ENCODE peak calls at places on chromosomes 11 and 22, in ten cellular contexts. C is DND-41, D is HepG2, L is PC-3, Y is hepatocyte, W is fibroblast of lung, A is GM23248, U is GM23338, F is PC-9, R is astrocyte. N is an unnamed sample. For H4K20me1 and H3K4me1, the result is how much of the 10 kb centered on the place peaks cover.

GRCh38 chr11:32374261-32374711 is 61.1 kb downstream of the WT1 start:
- DNase-seq in F (peak), L (peak), A (peak), W (no peak), D (peak), R (no peak), Y (peak), C (peak), U (peak), N (no peak)

GRCh38 chr11:102452461-102453285 is at the start of gene TMEM123:
- DNase-seq in R (peak), D (peak), C (peak), A (peak), L (peak), U (peak), W (peak), Y (peak), F (peak), N (peak)

GRCh38 chr11:83782329-83782728 is 496.2 kb upstream of the CCDC90B start:
- DNase-seq in Y (no peak), L (no peak), A (no peak), D (no peak), C (no peak), W (no peak), R (no peak), U (no peak), F (no peak), N (no peak)

GRCh38 chr11:93020248-93021088 is 51.0 kb downstream of the MTNR1B start:
- DNase-seq in A (peak), D (no peak), W (peak), L (peak), U (no peak), C (no peak), F (peak), Y (no peak), R (peak), N (peak)

GRCh38 chr22:43133401-43133800 is 9.8 kb downstream of the MCAT start:
- DNase-seq in C (no peak), L (no peak), U (no peak), D (no peak), Y (no peak), F (no peak), W (no peak), R (no peak), A (no peak), N (no peak)

GRCh38 chr11:69726019-69726418 is 22.2 kb upstream of the FGF19 start:
- DNase-seq in Y (no peak), F (peak), D (no peak), W (no peak), C (no peak), A (no peak), L (no peak), R (no peak), U (no peak), N (no peak)

GRCh38 chr11:132448334-132448995 is 1078.0 kb downstream of the NTM start:
- DNase-seq in W (peak), L (no peak), C (peak), U (peak), R (peak), F (no peak), A (peak), Y (no peak), D (no peak), N (no peak)

GRCh38 chr11:84612645-84613044 is 1014.5 kb downstream of the DLG2 start:
- DNase-seq in R (no peak), L (peak), U (no peak), F (no peak), W (no peak), D (no peak), C (no peak), A (no peak), Y (no peak), N (no peak)

GRCh38 chr11:120652705-120653335 is 141.3 kb downstream of the GRIK4 start:
- DNase-seq in C (peak), D (no peak), R (no peak), W (peak), L (peak), U (peak), A (peak), F (no peak), Y (no peak), N (no peak)

GRCh38 chr22:24805790-24806662 is at the start of gene SGSM1:
- DNase-seq in C (no peak), W (peak), F (peak), D (peak), L (peak), Y (peak), U (peak), A (peak), R (peak), N (peak)

GRCh38 chr11:70661763-70662501 is 263.6 kb downstream of the CTTN start:
- DNase-seq in C (no peak), R (peak), Y (no peak), D (no peak), L (no peak), A (peak), W (peak), U (peak), F (no peak), N (peak)

GRCh38 chr11:119190531-119190930 is 5.3 kb downstream of the NHERF4 start:
- DNase-seq in Y (no peak), U (no peak), D (no peak), L (no peak), A (no peak), W (no peak), C (no peak), R (no peak), F (no peak), N (no peak)

GRCh38 chr11:134037093-134037908 is 31.6 kb upstream of the JAM3 start:
- DNase-seq in A (peak), W (peak), U (peak), F (no peak), D (no peak), C (peak), Y (peak), R (peak), L (peak), N (peak)

GRCh38 chr11:109734602-109735001 is 312.6 kb downstream of the C11orf87 start:
- DNase-seq in Y (no peak), C (no peak), R (peak), L (no peak), D (no peak), A (no peak), F (no peak), W (peak), U (no peak), N (no peak)

GRCh38 chr11:47545298-47545697 is 7.6 kb downstream of the CELF1 start:
- DNase-seq in F (no peak), R (no peak), C (no peak), L (no peak), U (no peak), D (no peak), Y (no peak), A (no peak), W (no peak), N (no peak)

GRCh38 chr11:119316729-119317591 is at the start of gene MCAM:
- DNase-seq in A (peak), R (no peak), Y (peak), F (peak), U (peak), D (peak), C (peak), L (peak), W (peak), N (peak)

GRCh38 chr11:121351089-121351488 is 58.5 kb downstream of the SC5D start:
- DNase-seq in Y (no peak), D (no peak), F (no peak), A (no peak), L (no peak), U (no peak), C (no peak), R (no peak), W (no peak), N (no peak)

GRCh38 chr22:27668828-27669797 is 132.4 kb downstream of the MN1 start:
- DNase-seq in U (peak), Y (peak), A (peak), W (peak), D (peak), C (no peak), R (peak), L (peak), F (peak), N (no peak)

GRCh38 chr11:124746621-124747243 is 5.3 kb downstream of the VSIG2 start:
- DNase-seq in L (peak), U (peak), A (peak), C (no peak), F (peak), W (peak), R (peak), Y (peak), D (peak), N (peak)
- TF ChIP-seq EZH2 in L (no peak), U (peak), A (no peak), C (no peak), F (no peak), W (no peak), R (no peak), Y (no peak), D (no peak), N (no peak)

GRCh38 chr22:32655068-32655467 is 146.4 kb upstream of the TIMP3 start:
- DNase-seq in U (no peak), W (no peak), L (no peak), F (no peak), D (no peak), C (no peak), R (no peak), A (no peak), Y (no peak), N (no peak)
- H4K20me1 ChIP-seq in U (under half), W (under half), L (under half), F (under half), D (under half), C (under half), R (under half), A (under half), Y (under half), N (under half)

GRCh38 chr11:128735935-128736610 is 42.2 kb downstream of the FLI1 start:
- DNase-seq in A (no peak), R (no peak), C (no peak), U (no peak), W (no peak), F (no peak), Y (no peak), L (no peak), D (no peak), N (no peak)

GRCh38 chr11:128734439-128735224 is 40.8 kb downstream of the FLI1 start:
- DNase-seq in A (no peak), L (no peak), C (no peak), D (no peak), F (no peak), R (no peak), U (no peak), W (no peak), Y (no peak), N (no peak)

GRCh38 chr11:128732471-128733277 is 38.8 kb downstream of the FLI1 start:
- DNase-seq in F (no peak), Y (no peak), D (no peak), A (no peak), R (no peak), C (no peak), W (no peak), L (no peak), U (no peak), N (no peak)

GRCh38 chr11:128731041-128731663 is 37.3 kb downstream of the FLI1 start:
- DNase-seq in R (no peak), L (peak), W (no peak), F (no peak), D (no peak), Y (no peak), A (no peak), C (no peak), U (no peak), N (no peak)

GRCh38 chr11:128733440-128734115 is 39.7 kb downstream of the FLI1 start:
- DNase-seq in A (no peak), D (no peak), W (peak), U (peak), Y (no peak), F (no peak), C (no peak), L (no peak), R (peak), N (no peak)
- H3K4me1 ChIP-seq in A (under half), D (under half), W (under half), U (half or more), Y (under half), F (under half), C (half or more), L (under half), R (under half), N (under half)

DNA sequence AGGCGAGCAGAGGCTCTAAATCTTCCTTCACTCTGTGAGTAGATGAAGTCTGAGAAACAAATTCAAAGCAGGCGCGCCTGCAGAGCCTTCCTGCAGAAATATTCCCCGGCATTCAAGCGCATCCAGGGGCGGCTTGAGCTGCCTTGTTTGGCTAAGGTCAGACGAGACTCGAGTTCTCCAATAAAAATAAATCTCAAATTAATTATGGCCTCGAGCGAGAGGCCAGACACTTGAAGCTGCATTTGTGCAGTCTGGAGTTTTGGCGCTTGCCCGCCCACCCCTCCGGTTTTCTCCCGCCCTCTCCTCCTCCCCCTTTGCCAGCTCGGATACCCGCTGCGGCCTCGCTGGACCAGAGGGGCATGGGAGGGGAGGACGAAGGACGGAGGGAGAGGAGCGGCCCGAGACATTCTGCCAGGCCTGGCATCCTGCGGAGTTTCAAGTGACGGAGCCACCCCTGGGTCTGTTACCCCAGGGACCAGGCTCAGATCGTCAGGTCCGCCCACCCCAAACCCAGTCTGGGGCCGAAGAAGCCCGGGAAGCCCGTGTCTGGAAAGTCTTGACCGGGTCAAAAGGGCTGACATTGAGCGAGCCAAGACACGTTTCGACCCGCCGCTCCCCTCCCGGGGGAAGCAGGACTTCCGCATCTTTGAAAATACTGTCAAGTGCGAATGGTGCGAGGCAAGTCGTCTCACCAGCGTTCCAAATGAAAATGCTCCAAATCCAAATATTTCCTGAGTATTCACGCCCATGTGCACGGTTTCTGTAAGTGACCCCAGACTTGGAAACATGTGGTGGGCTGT is 3.7 kb upstream of the FLI1 start:
- DNase-seq in W (no peak), Y (no peak), L (no peak), A (peak), D (no peak), U (peak), F (no peak), R (no peak), C (no peak), N (no peak)
- TF ChIP-seq EZH2 in W (no peak), Y (peak), L (no peak), A (no peak), D (no peak), U (peak), F (no peak), R (peak), C (no peak), N (no peak)

GRCh38 chr22:17949926-17950473 is 74.4 kb downstream of the MICAL3 start:
- DNase-seq in A (peak), D (no peak), C (no peak), U (no peak), R (no peak), Y (no peak), L (peak), W (no peak), F (no peak), N (no peak)
- H4K20me1 ChIP-seq in A (under half), D (under half), C (half or more), U (under half), R (half or more), Y (under half), L (under half), W (under half), F (under half), N (under half)

GRCh38 chr11:64858467-64859401 is 14.3 kb upstream of the CDC42BPG start:
- DNase-seq in R (no peak), C (peak), F (no peak), D (no peak), W (no peak), L (peak), Y (no peak), U (no peak), A (no peak), N (no peak)
- H3K4me1 ChIP-seq in R (under half), C (half or more), F (half or more), D (half or more), W (half or more), L (half or more), Y (under half), U (under half), A (under half), N (under half)

DNA sequence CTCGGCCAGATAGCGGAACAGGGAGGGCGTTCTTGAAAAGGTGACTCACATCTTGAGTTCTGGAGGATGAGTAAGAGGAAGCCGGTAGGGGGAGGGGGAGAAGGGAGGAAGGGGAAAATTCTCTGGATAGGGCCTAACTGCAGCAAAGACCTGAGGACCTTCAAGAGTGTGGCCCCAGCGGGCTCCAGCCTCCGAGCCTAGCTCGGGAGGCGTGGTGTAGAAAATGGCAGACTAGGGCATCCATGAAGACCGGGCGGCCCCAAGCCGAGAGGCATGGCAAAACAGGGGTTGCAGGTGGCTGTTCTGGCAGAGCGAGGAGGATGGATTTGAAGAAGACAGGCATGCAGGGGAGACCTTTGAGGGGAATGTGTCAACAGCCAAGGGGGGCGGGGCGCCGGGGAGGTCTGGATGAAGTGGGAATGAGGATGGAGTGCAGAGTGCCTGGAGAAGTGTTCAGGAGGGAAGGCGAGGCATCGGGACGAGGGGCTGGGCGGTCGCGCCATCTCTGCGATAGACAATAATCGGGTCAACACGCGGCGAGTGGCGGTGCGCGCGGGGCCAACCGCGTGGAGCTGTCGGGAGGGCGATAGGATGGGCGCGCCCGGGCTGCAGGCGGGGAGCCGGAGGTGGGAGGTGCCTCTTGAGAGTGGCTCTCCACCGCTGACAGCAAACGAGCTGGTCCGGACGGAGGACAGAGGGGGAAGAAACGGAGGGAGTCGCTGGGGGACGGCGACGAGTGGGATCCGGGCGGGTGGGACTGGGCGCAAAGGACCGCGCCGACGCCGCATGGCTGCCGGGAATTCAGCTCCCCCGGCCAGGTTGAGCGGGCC is 40.0 kb upstream of the CREB3L1 start:
- DNase-seq in F (peak), C (no peak), A (peak), U (peak), W (peak), R (peak), D (no peak), Y (peak), L (peak), N (peak)
- TF ChIP-seq EZH2 in F (no peak), C (no peak), A (no peak), U (no peak), W (no peak), R (no peak), D (no peak), Y (no peak), L (no peak), N (no peak)

DNA sequence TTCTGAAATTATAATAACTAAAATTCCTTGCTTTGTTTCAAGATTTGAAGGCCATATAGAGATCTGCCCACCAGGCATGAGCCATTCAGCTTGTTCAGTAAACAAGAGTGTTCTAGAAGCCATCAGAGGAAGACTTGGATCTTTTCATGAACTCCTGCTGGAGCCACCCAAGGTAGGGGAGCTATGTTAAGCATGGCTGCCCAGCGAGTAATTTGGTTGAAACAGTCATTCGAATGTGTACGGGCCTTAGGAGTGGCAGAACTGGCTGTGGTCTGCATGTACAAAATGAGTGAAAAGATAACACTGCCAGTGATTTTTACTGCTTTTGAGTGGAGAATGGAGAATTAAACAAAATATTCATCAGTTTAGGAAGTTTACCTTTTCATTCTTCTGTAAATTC is 103.7 kb downstream of the PPP6R3 start:
- DNase-seq in D (no peak), Y (no peak), A (no peak), L (no peak), U (no peak), C (no peak), W (no peak), R (no peak), F (no peak), N (no peak)
- H4K20me1 ChIP-seq in D (under half), Y (under half), A (under half), L (under half), U (under half), C (under half), W (under half), R (under half), F (under half), N (under half)

GRCh38 chr22:49718396-49718795 is 109.3 kb downstream of the BRD1 start:
- DNase-seq in Y (no peak), R (no peak), W (no peak), U (no peak), F (no peak), L (no peak), C (no peak), D (no peak), A (no peak), N (no peak)
- H3K4me1 ChIP-seq in Y (under half), R (under half), W (under half), U (under half), F (under half), L (under half), C (under half), D (under half), A (under half), N (under half)

GRCh38 chr11:72244317-72245231 is 598 bp upstream of the PHOX2A start:
- DNase-seq in R (no peak), A (no peak), C (no peak), F (no peak), W (no peak), U (peak), D (no peak), Y (no peak), L (no peak), N (no peak)

GRCh38 chr11:72243173-72243566 is 806 bp downstream of the PHOX2A start:
- DNase-seq in L (no peak), F (no peak), A (no peak), W (no peak), C (no peak), U (no peak), D (no peak), R (no peak), Y (no peak), N (no peak)

GRCh38 chr11:72242141-72242540 is 1.8 kb downstream of the PHOX2A start:
- DNase-seq in Y (no peak), W (no peak), A (no peak), L (no peak), R (no peak), F (no peak), D (no peak), U (no peak), C (no peak), N (no peak)

GRCh38 chr11:72245232-72245816 is 1.3 kb upstream of the PHOX2A start:
- DNase-seq in U (peak), F (no peak), R (no peak), Y (no peak), D (no peak), C (no peak), L (no peak), W (no peak), A (no peak), N (no peak)

GRCh38 chr11:72243567-72244316 is at the start of gene PHOX2A:
- DNase-seq in F (no peak), W (no peak), C (no peak), U (peak), D (no peak), Y (no peak), R (no peak), L (no peak), A (no peak), N (no peak)
- TF ChIP-seq EZH2 in F (no peak), W (peak), C (no peak), U (peak), D (no peak), Y (no peak), R (peak), L (no peak), A (no peak), N (peak)